ENCODE peak calls at places on chromosomes 11 and 22, in ten cellular contexts. One of them, this sample, is unnamed.

GRCh38 chr11:11072067-11072466 is 214.2 kb upstream of the ZBED5 start:
- DNase-seq in fibroblast of pulmonary artery: no peak
- DNase-seq in Calu3: no peak
- DNase-seq in epithelial cell of proximal tubule: no peak
- DNase-seq in H54: no peak
- DNase-seq in activated CD8-positive, alpha-beta memory T cell treated with anti-CD3 and anti-CD28 coated beads, Interleukin-2, amount 50 U/mL, for 48 hours: no peak
- DNase-seq in AG04450: no peak
- DNase-seq in posterior cingulate gyrus: no peak
- DNase-seq in HFFc6: no peak
- DNase-seq in activated naive CD4-positive, alpha-beta T cell treated with anti-CD3 and anti-CD28 coated beads, Interleukin-2, amount 10 ng/mL, durations not matched to agents 7 days and 5 days: no peak
- DNase-seq in this sample: no peak

GRCh38 chr22:36741204-36741793 is 34.6 kb downstream of the IFT27 start:
- DNase-seq in fibroblast of pulmonary artery: peak
- DNase-seq in Calu3: no peak
- DNase-seq in epithelial cell of proximal tubule: no peak
- DNase-seq in H54: peak
- DNase-seq in activated CD8-positive, alpha-beta memory T cell treated with anti-CD3 and anti-CD28 coated beads, Interleukin-2, amount 50 U/mL, for 48 hours: no peak
- DNase-seq in AG04450: no peak
- DNase-seq in posterior cingulate gyrus: no peak
- DNase-seq in HFFc6: no peak
- DNase-seq in activated naive CD4-positive, alpha-beta T cell treated with anti-CD3 and anti-CD28 coated beads, Interleukin-2, amount 10 ng/mL, durations not matched to agents 7 days and 5 days: no peak
- DNase-seq in this sample: no peak

GRCh38 chr11:117616979-117617378 is 180.0 kb downstream of the DSCAML1 start:
- DNase-seq in fibroblast of pulmonary artery: no peak
- DNase-seq in Calu3: no peak
- DNase-seq in epithelial cell of proximal tubule: no peak
- DNase-seq in H54: no peak
- DNase-seq in activated CD8-positive, alpha-beta memory T cell treated with anti-CD3 and anti-CD28 coated beads, Interleukin-2, amount 50 U/mL, for 48 hours: no peak
- DNase-seq in AG04450: no peak
- DNase-seq in posterior cingulate gyrus: no peak
- DNase-seq in HFFc6: no peak
- DNase-seq in activated naive CD4-positive, alpha-beta T cell treated with anti-CD3 and anti-CD28 coated beads, Interleukin-2, amount 10 ng/mL, durations not matched to agents 7 days and 5 days: no peak
- DNase-seq in this sample: no peak

GRCh38 chr22:43852605-43853327 is 9.5 kb downstream of the SULT4A1 start:
- DNase-seq in fibroblast of pulmonary artery: no peak
- DNase-seq in Calu3: no peak
- DNase-seq in epithelial cell of proximal tubule: no peak
- DNase-seq in H54: no peak
- DNase-seq in activated CD8-positive, alpha-beta memory T cell treated with anti-CD3 and anti-CD28 coated beads, Interleukin-2, amount 50 U/mL, for 48 hours: no peak
- DNase-seq in AG04450: no peak
- DNase-seq in posterior cingulate gyrus: no peak
- DNase-seq in HFFc6: no peak
- DNase-seq in activated naive CD4-positive, alpha-beta T cell treated with anti-CD3 and anti-CD28 coated beads, Interleukin-2, amount 10 ng/mL, durations not matched to agents 7 days and 5 days: peak
- DNase-seq in this sample: no peak

GRCh38 chr11:96278039-96278897 is 64.7 kb downstream of the MAML2 start:
- DNase-seq in fibroblast of pulmonary artery: no peak
- DNase-seq in Calu3: no peak
- DNase-seq in epithelial cell of proximal tubule: no peak
- DNase-seq in H54: no peak
- DNase-seq in activated CD8-positive, alpha-beta memory T cell treated with anti-CD3 and anti-CD28 coated beads, Interleukin-2, amount 50 U/mL, for 48 hours: no peak
- DNase-seq in AG04450: no peak
- DNase-seq in posterior cingulate gyrus: no peak
- DNase-seq in HFFc6: no peak
- DNase-seq in activated naive CD4-positive, alpha-beta T cell treated with anti-CD3 and anti-CD28 coated beads, Interleukin-2, amount 10 ng/mL, durations not matched to agents 7 days and 5 days: no peak
- DNase-seq in this sample: no peak

GRCh38 chr11:94731921-94732601 is 36.1 kb upstream of the AMOTL1 start:
- DNase-seq in fibroblast of pulmonary artery: peak
- DNase-seq in Calu3: no peak
- DNase-seq in epithelial cell of proximal tubule: no peak
- DNase-seq in H54: no peak
- DNase-seq in activated CD8-positive, alpha-beta memory T cell treated with anti-CD3 and anti-CD28 coated beads, Interleukin-2, amount 50 U/mL, for 48 hours: no peak
- DNase-seq in AG04450: peak
- DNase-seq in posterior cingulate gyrus: no peak
- DNase-seq in HFFc6: peak
- DNase-seq in activated naive CD4-positive, alpha-beta T cell treated with anti-CD3 and anti-CD28 coated beads, Interleukin-2, amount 10 ng/mL, durations not matched to agents 7 days and 5 days: no peak
- DNase-seq in this sample: no peak

GRCh38 chr11:22079133-22079847 is 113.6 kb upstream of the ANO5 start:
- DNase-seq in fibroblast of pulmonary artery: no peak
- DNase-seq in Calu3: no peak
- DNase-seq in epithelial cell of proximal tubule: peak
- DNase-seq in H54: no peak
- DNase-seq in activated CD8-positive, alpha-beta memory T cell treated with anti-CD3 and anti-CD28 coated beads, Interleukin-2, amount 50 U/mL, for 48 hours: no peak
- DNase-seq in AG04450: no peak
- DNase-seq in posterior cingulate gyrus: no peak
- DNase-seq in HFFc6: no peak
- DNase-seq in activated naive CD4-positive, alpha-beta T cell treated with anti-CD3 and anti-CD28 coated beads, Interleukin-2, amount 10 ng/mL, durations not matched to agents 7 days and 5 days: no peak
- DNase-seq in this sample: no peak

GRCh38 chr22:44639891-44640617 is 62.0 kb upstream of the PRR5 start:
- DNase-seq in fibroblast of pulmonary artery: no peak
- DNase-seq in Calu3: no peak
- DNase-seq in epithelial cell of proximal tubule: no peak
- DNase-seq in H54: no peak
- DNase-seq in activated CD8-positive, alpha-beta memory T cell treated with anti-CD3 and anti-CD28 coated beads, Interleukin-2, amount 50 U/mL, for 48 hours: no peak
- DNase-seq in AG04450: no peak
- DNase-seq in posterior cingulate gyrus: no peak
- DNase-seq in HFFc6: no peak
- DNase-seq in activated naive CD4-positive, alpha-beta T cell treated with anti-CD3 and anti-CD28 coated beads, Interleukin-2, amount 10 ng/mL, durations not matched to agents 7 days and 5 days: no peak
- DNase-seq in this sample: no peak

GRCh38 chr11:108838102-108838803 is 173.4 kb downstream of the DDX10 start:
- DNase-seq in fibroblast of pulmonary artery: no peak
- DNase-seq in Calu3: no peak
- DNase-seq in epithelial cell of proximal tubule: no peak
- DNase-seq in H54: no peak
- DNase-seq in activated CD8-positive, alpha-beta memory T cell treated with anti-CD3 and anti-CD28 coated beads, Interleukin-2, amount 50 U/mL, for 48 hours: no peak
- DNase-seq in AG04450: no peak
- DNase-seq in posterior cingulate gyrus: no peak
- DNase-seq in HFFc6: no peak
- DNase-seq in activated naive CD4-positive, alpha-beta T cell treated with anti-CD3 and anti-CD28 coated beads, Interleukin-2, amount 10 ng/mL, durations not matched to agents 7 days and 5 days: no peak
- DNase-seq in this sample: no peak

GRCh38 chr11:118908931-118909618 is 16.7 kb downstream of the BCL9L start:
- DNase-seq in fibroblast of pulmonary artery: peak
- DNase-seq in Calu3: no peak
- DNase-seq in epithelial cell of proximal tubule: no peak
- DNase-seq in H54: no peak
- DNase-seq in activated CD8-positive, alpha-beta memory T cell treated with anti-CD3 and anti-CD28 coated beads, Interleukin-2, amount 50 U/mL, for 48 hours: no peak
- DNase-seq in AG04450: peak
- DNase-seq in posterior cingulate gyrus: peak
- DNase-seq in HFFc6: peak
- DNase-seq in activated naive CD4-positive, alpha-beta T cell treated with anti-CD3 and anti-CD28 coated beads, Interleukin-2, amount 10 ng/mL, durations not matched to agents 7 days and 5 days: no peak
- DNase-seq in this sample: no peak

GRCh38 chr11:84056696-84057095 is 770.5 kb upstream of the CCDC90B start:
- DNase-seq in fibroblast of pulmonary artery: no peak
- DNase-seq in Calu3: no peak
- DNase-seq in epithelial cell of proximal tubule: peak
- DNase-seq in H54: no peak
- DNase-seq in activated CD8-positive, alpha-beta memory T cell treated with anti-CD3 and anti-CD28 coated beads, Interleukin-2, amount 50 U/mL, for 48 hours: no peak
- DNase-seq in AG04450: no peak
- DNase-seq in posterior cingulate gyrus: no peak
- DNase-seq in HFFc6: no peak
- DNase-seq in activated naive CD4-positive, alpha-beta T cell treated with anti-CD3 and anti-CD28 coated beads, Interleukin-2, amount 10 ng/mL, durations not matched to agents 7 days and 5 days: no peak
- DNase-seq in this sample: no peak

This sample was measured in CD4-positive, alpha-beta memory T cell.